ENCODE peak calls at places on chromosomes 2 and 18, in seven cellular contexts. One of them, this sample, is unnamed.

GRCh38 chr2:68912732-68913131 is 40.0 kb downstream of the GKN2 start:
- DNase-seq in H1: no peak
- DNase-seq in K562: no peak
- DNase-seq in HepG2: no peak
- DNase-seq in HCT116: no peak
- DNase-seq in SK-N-SH: no peak
- DNase-seq in GM12878: no peak
- DNase-seq in this sample: no peak

GRCh38 chr2:10842506-10842905 is 29.9 kb upstream of the PDIA6 start:
- DNase-seq in GM12878: no peak
- DNase-seq in H1: no peak
- DNase-seq in SK-N-SH: no peak
- DNase-seq in HepG2: no peak
- DNase-seq in HCT116: no peak
- DNase-seq in K562: no peak
- DNase-seq in this sample: no peak

GRCh38 chr2:66428986-66429612 is 5.8 kb upstream of the MEIS1 start:
- DNase-seq in SK-N-SH: peak
- DNase-seq in GM12878: no peak
- DNase-seq in H1: no peak
- DNase-seq in HepG2: peak
- DNase-seq in K562: peak
- DNase-seq in HCT116: peak
- DNase-seq in this sample: no peak

GRCh38 chr2:218292700-218293014 is 354 bp upstream of the TMBIM1 start:
- DNase-seq in SK-N-SH: no peak
- DNase-seq in GM12878: no peak
- DNase-seq in HCT116: no peak
- DNase-seq in H1: no peak
- DNase-seq in K562: no peak
- DNase-seq in HepG2: no peak
- DNase-seq in this sample: no peak

GRCh38 chr2:203360833-203361430 is 32.7 kb downstream of the ABI2 start:
- DNase-seq in H1: no peak
- DNase-seq in GM12878: no peak
- DNase-seq in HCT116: no peak
- DNase-seq in SK-N-SH: no peak
- DNase-seq in K562: no peak
- DNase-seq in HepG2: no peak
- DNase-seq in this sample: no peak

GRCh38 chr2:234980476-234981187 is 28.8 kb downstream of the SH3BP4 start:
- DNase-seq in K562: no peak
- DNase-seq in HepG2: peak
- DNase-seq in H1: no peak
- DNase-seq in HCT116: no peak
- DNase-seq in GM12878: no peak
- DNase-seq in SK-N-SH: no peak
- DNase-seq in this sample: no peak

GRCh38 chr2:218291934-218292699 is at the start of gene TMBIM1:
- DNase-seq in SK-N-SH: no peak
- DNase-seq in K562: peak
- DNase-seq in GM12878: no peak
- DNase-seq in H1: no peak
- DNase-seq in HepG2: peak
- DNase-seq in HCT116: no peak
- DNase-seq in this sample: no peak

GRCh38 chr2:90069290-90069894 is 1377.9 kb downstream of the RPIA start:
- DNase-seq in H1: peak
- DNase-seq in GM12878: no peak
- DNase-seq in HCT116: no peak
- DNase-seq in K562: peak
- DNase-seq in SK-N-SH: peak
- DNase-seq in HepG2: peak
- DNase-seq in this sample: peak

GRCh38 chr2:75325594-75325993 is 126.3 kb upstream of the TACR1 start:
- DNase-seq in GM12878: no peak
- DNase-seq in K562: no peak
- DNase-seq in H1: no peak
- DNase-seq in HCT116: no peak
- DNase-seq in SK-N-SH: no peak
- DNase-seq in HepG2: no peak
- DNase-seq in this sample: no peak

GRCh38 chr2:25332571-25332970 is 9.2 kb downstream of the DNMT3A start:
- DNase-seq in HepG2: no peak
- DNase-seq in GM12878: no peak
- DNase-seq in SK-N-SH: peak
- DNase-seq in K562: no peak
- DNase-seq in H1: no peak
- DNase-seq in HCT116: no peak
- DNase-seq in this sample: no peak

GRCh38 chr2:46936566-46936965 is 21.0 kb upstream of the MCFD2 start:
- DNase-seq in GM12878: no peak
- DNase-seq in HepG2: no peak
- DNase-seq in HCT116: no peak
- DNase-seq in SK-N-SH: no peak
- DNase-seq in H1: no peak
- DNase-seq in K562: no peak
- DNase-seq in this sample: no peak

GRCh38 chr2:198861080-198861479 is 596.7 kb downstream of the SATB2 start:
- DNase-seq in H1: no peak
- DNase-seq in HCT116: no peak
- DNase-seq in K562: no peak
- DNase-seq in HepG2: no peak
- DNase-seq in SK-N-SH: no peak
- DNase-seq in GM12878: no peak
- DNase-seq in this sample: no peak

GRCh38 chr2:24124003-24124585 is 825 bp downstream of the FAM228B start:
- DNase-seq in HepG2: no peak
- DNase-seq in H1: no peak
- DNase-seq in SK-N-SH: no peak
- DNase-seq in K562: no peak
- DNase-seq in GM12878: no peak
- DNase-seq in HCT116: no peak
- DNase-seq in this sample: peak

GRCh38 chr18:9081940-9082339 is 20.6 kb upstream of the NDUFV2 start:
- DNase-seq in HepG2: no peak
- DNase-seq in GM12878: no peak
- DNase-seq in H1: no peak
- DNase-seq in SK-N-SH: no peak
- DNase-seq in K562: no peak
- DNase-seq in HCT116: no peak
- DNase-seq in this sample: no peak

GRCh38 chr18:8785261-8785660 is 79.9 kb downstream of the MTCL1 start:
- DNase-seq in SK-N-SH: no peak
- DNase-seq in HepG2: no peak
- DNase-seq in HCT116: no peak
- DNase-seq in K562: no peak
- DNase-seq in GM12878: no peak
- DNase-seq in H1: no peak
- DNase-seq in this sample: no peak

GRCh38 chr2:2101924-2102323 is 229.2 kb downstream of the MYT1L start:
- DNase-seq in K562: peak
- DNase-seq in SK-N-SH: peak
- DNase-seq in GM12878: no peak
- DNase-seq in H1: no peak
- DNase-seq in HepG2: no peak
- DNase-seq in HCT116: no peak
- DNase-seq in this sample: peak

GRCh38 chr2:151771599-151772358 is 37.5 kb upstream of the NEB start:
- DNase-seq in HCT116: no peak
- DNase-seq in GM12878: peak
- DNase-seq in HepG2: no peak
- DNase-seq in SK-N-SH: no peak
- DNase-seq in H1: no peak
- DNase-seq in K562: no peak
- DNase-seq in this sample: no peak

GRCh38 chr2:151769606-151770005 is 35.3 kb upstream of the NEB start:
- DNase-seq in K562: no peak
- DNase-seq in HCT116: no peak
- DNase-seq in HepG2: no peak
- DNase-seq in H1: no peak
- DNase-seq in GM12878: no peak
- DNase-seq in SK-N-SH: no peak
- DNase-seq in this sample: no peak

GRCh38 chr2:151774506-151774905 is 40.2 kb upstream of the NEB start:
- DNase-seq in SK-N-SH: no peak
- DNase-seq in GM12878: no peak
- DNase-seq in HCT116: peak
- DNase-seq in K562: no peak
- DNase-seq in HepG2: no peak
- DNase-seq in H1: no peak
- DNase-seq in this sample: no peak

GRCh38 chr2:151767536-151767935 is 33.3 kb upstream of the NEB start:
- DNase-seq in GM12878: no peak
- DNase-seq in H1: no peak
- DNase-seq in HCT116: no peak
- DNase-seq in HepG2: no peak
- DNase-seq in SK-N-SH: no peak
- DNase-seq in K562: peak
- DNase-seq in this sample: no peak

DNA sequence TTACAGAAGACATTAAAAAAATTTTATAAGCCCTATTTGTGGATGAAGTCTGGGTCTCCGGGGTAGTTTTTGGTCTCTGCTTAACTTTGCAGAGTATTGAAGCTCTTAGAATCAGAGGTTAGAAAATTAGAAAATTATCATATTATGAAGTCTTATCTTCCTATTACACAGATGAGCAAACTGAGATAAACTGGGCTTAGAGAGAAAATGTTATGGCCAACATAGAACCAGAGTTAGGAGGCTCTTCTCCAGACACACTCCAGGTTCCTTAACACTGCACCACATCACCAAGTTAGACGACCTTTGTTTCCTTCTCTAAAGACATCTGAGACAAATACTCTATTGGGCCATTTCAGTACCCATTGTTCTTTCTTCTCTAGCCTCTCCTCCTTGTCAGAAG is 36.7 kb upstream of the NEB start:
- DNase-seq in GM12878: no peak
- DNase-seq in HepG2: no peak
- DNase-seq in SK-N-SH: no peak
- DNase-seq in H1: no peak
- DNase-seq in K562: no peak
- DNase-seq in HCT116: no peak
- DNase-seq in this sample: no peak
- H3K4me3 ChIP-seq in GM12878: no peak
- H3K4me3 ChIP-seq in HepG2: no peak
- H3K4me3 ChIP-seq in SK-N-SH: no peak
- H3K4me3 ChIP-seq in H1: no peak
- H3K4me3 ChIP-seq in K562: no peak
- H3K4me3 ChIP-seq in HCT116: no peak
- H3K4me3 ChIP-seq in this sample: no peak

GRCh38 chr2:37456479-37456878 is 112.0 kb downstream of the QPCT start:
- DNase-seq in HCT116: no peak
- DNase-seq in GM12878: no peak
- DNase-seq in SK-N-SH: no peak
- DNase-seq in K562: no peak
- DNase-seq in H1: no peak
- DNase-seq in HepG2: no peak
- DNase-seq in this sample: no peak
- TF ChIP-seq YY1 in HCT116: no peak
- TF ChIP-seq YY1 in GM12878: no peak
- TF ChIP-seq YY1 in SK-N-SH: no peak
- TF ChIP-seq YY1 in K562: no peak
- TF ChIP-seq YY1 in H1: no peak
- TF ChIP-seq YY1 in HepG2: no peak
- TF ChIP-seq YY1 in this sample: no peak

GRCh38 chr2:239930378-239930777 is 94.8 kb downstream of the NDUFA10 start:
- DNase-seq in SK-N-SH: no peak
- DNase-seq in GM12878: no peak
- DNase-seq in K562: no peak
- DNase-seq in H1: no peak
- DNase-seq in HepG2: no peak
- DNase-seq in HCT116: no peak
- DNase-seq in this sample: no peak

GRCh38 chr2:239928457-239929350 is 96.4 kb downstream of the NDUFA10 start:
- DNase-seq in HCT116: no peak
- DNase-seq in GM12878: no peak
- DNase-seq in H1: no peak
- DNase-seq in K562: no peak
- DNase-seq in SK-N-SH: no peak
- DNase-seq in HepG2: no peak
- DNase-seq in this sample: no peak

GRCh38 chr2:239926587-239927234 is 98.4 kb downstream of the NDUFA10 start:
- DNase-seq in HCT116: no peak
- DNase-seq in GM12878: no peak
- DNase-seq in SK-N-SH: no peak
- DNase-seq in H1: no peak
- DNase-seq in K562: peak
- DNase-seq in HepG2: no peak
- DNase-seq in this sample: no peak

GRCh38 chr2:239929504-239929903 is 95.6 kb downstream of the NDUFA10 start:
- DNase-seq in GM12878: no peak
- DNase-seq in SK-N-SH: no peak
- DNase-seq in H1: no peak
- DNase-seq in HepG2: no peak
- DNase-seq in HCT116: no peak
- DNase-seq in K562: no peak
- DNase-seq in this sample: no peak

DNA sequence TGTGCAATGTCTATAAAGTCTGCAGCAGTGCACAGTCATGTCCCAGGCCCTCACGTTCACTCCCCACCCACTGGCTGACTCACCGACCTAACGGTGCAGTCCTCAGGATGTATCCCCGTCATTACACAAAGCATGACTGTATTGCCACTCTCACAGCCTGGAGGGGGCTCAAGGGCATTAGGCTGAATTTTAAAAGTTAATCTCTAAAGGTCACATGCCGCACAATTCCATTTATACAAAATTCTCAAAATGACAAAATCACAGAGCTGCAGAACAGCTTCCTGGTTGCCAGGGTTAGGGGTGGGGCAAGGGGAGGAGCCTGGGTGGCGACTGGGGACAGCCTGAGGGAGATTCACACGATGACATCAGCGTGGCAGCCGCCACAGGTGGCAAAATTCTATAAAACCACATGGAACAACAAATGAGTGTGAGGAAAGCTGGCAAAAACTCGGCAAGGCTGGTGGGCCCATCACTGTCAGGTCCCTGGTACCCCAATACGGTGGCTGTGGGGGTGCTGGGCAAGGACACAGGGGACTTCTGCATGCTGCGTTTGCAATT is 97.6 kb downstream of the NDUFA10 start:
- DNase-seq in HepG2: peak
- DNase-seq in K562: peak
- DNase-seq in SK-N-SH: no peak
- DNase-seq in H1: no peak
- DNase-seq in GM12878: no peak
- DNase-seq in HCT116: peak
- DNase-seq in this sample: no peak
- H3K4me3 ChIP-seq in HepG2: peak
- H3K4me3 ChIP-seq in K562: peak
- H3K4me3 ChIP-seq in SK-N-SH: no peak
- H3K4me3 ChIP-seq in H1: no peak
- H3K4me3 ChIP-seq in GM12878: no peak
- H3K4me3 ChIP-seq in HCT116: peak
- H3K4me3 ChIP-seq in this sample: no peak

DNA sequence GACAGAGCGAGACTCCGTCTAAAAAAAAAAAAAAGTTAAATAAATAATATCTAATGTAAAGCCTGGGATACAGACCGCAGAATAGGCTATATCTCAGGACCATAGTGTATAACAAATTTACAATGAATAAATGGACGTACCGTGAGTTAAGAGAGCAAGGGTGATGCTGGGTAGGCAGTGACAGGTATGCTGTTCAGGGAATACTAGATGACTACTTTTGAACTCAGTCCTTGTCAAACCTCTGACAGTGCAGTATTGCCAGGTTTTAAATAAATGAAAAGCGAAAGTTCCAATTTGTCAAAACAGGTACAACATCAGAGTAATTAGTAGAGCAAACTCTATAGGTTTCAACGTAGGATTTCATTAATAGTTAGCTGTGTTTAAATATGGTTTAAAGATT is 76.8 kb downstream of the CALCRL start:
- DNase-seq in HCT116: no peak
- DNase-seq in H1: no peak
- DNase-seq in K562: no peak
- DNase-seq in HepG2: no peak
- DNase-seq in GM12878: no peak
- DNase-seq in SK-N-SH: no peak
- DNase-seq in this sample: no peak
- TF ChIP-seq YY1 in HCT116: no peak
- TF ChIP-seq YY1 in H1: no peak
- TF ChIP-seq YY1 in K562: no peak
- TF ChIP-seq YY1 in HepG2: no peak
- TF ChIP-seq YY1 in GM12878: no peak
- TF ChIP-seq YY1 in SK-N-SH: no peak
- TF ChIP-seq YY1 in this sample: no peak